ENCODE peak calls at places on chromosome 5, in six cellular contexts. One of them, this sample, is unnamed.

GRCh38 chr5:77428033-77428432 is 64.1 kb downstream of the WDR41 start:
- DNase-seq in CD14-positive monocyte: no peak
- DNase-seq in CD4-positive, alpha-beta T cell: no peak
- DNase-seq in hepatocyte: no peak
- DNase-seq in mucosa of descending colon: no peak
- DNase-seq in RWPE1: no peak
- DNase-seq in this sample: no peak

GRCh38 chr5:121737120-121737519 is 114.6 kb upstream of the FTMT start:
- DNase-seq in CD14-positive monocyte: no peak
- DNase-seq in CD4-positive, alpha-beta T cell: no peak
- DNase-seq in hepatocyte: no peak
- DNase-seq in mucosa of descending colon: no peak
- DNase-seq in RWPE1: no peak
- DNase-seq in this sample: no peak

GRCh38 chr5:86838078-86838477 is 220.3 kb downstream of the COX7C start:
- DNase-seq in CD14-positive monocyte: no peak
- DNase-seq in CD4-positive, alpha-beta T cell: no peak
- DNase-seq in hepatocyte: no peak
- DNase-seq in mucosa of descending colon: no peak
- DNase-seq in RWPE1: no peak
- DNase-seq in this sample: no peak

GRCh38 chr5:177311361-177311722 is 356 bp downstream of the MXD3 start:
- DNase-seq in CD14-positive monocyte: no peak
- DNase-seq in CD4-positive, alpha-beta T cell: no peak
- DNase-seq in hepatocyte: no peak
- DNase-seq in mucosa of descending colon: no peak
- DNase-seq in RWPE1: no peak
- DNase-seq in this sample: no peak

GRCh38 chr5:73565969-73566547 is 515 bp downstream of the UTP15 start:
- DNase-seq in CD14-positive monocyte: no peak
- DNase-seq in CD4-positive, alpha-beta T cell: no peak
- DNase-seq in hepatocyte: no peak
- DNase-seq in mucosa of descending colon: no peak
- DNase-seq in RWPE1: no peak
- DNase-seq in this sample: no peak

GRCh38 chr5:89265511-89266169 is 382.7 kb upstream of the MEF2C start:
- DNase-seq in CD14-positive monocyte: no peak
- DNase-seq in CD4-positive, alpha-beta T cell: no peak
- DNase-seq in hepatocyte: no peak
- DNase-seq in mucosa of descending colon: no peak
- DNase-seq in RWPE1: no peak
- DNase-seq in this sample: no peak

GRCh38 chr5:10885026-10885425 is 124.0 kb upstream of the DAP start:
- DNase-seq in CD14-positive monocyte: no peak
- DNase-seq in CD4-positive, alpha-beta T cell: no peak
- DNase-seq in hepatocyte: no peak
- DNase-seq in mucosa of descending colon: no peak
- DNase-seq in RWPE1: no peak
- DNase-seq in this sample: peak; percentile 24

GRCh38 chr5:152593388-152593787 is 188.3 kb upstream of the NMUR2 start:
- DNase-seq in CD14-positive monocyte: no peak
- DNase-seq in CD4-positive, alpha-beta T cell: no peak
- DNase-seq in hepatocyte: no peak
- DNase-seq in mucosa of descending colon: no peak
- DNase-seq in RWPE1: peak; percentile 10
- DNase-seq in this sample: no peak

GRCh38 chr5:109805882-109806281 is 116.2 kb downstream of the MAN2A1 start:
- DNase-seq in CD14-positive monocyte: no peak
- DNase-seq in CD4-positive, alpha-beta T cell: no peak
- DNase-seq in hepatocyte: no peak
- DNase-seq in mucosa of descending colon: no peak
- DNase-seq in RWPE1: no peak
- DNase-seq in this sample: no peak

GRCh38 chr5:134511796-134512660 is 13.4 kb upstream of the JADE2 start:
- DNase-seq in CD14-positive monocyte: no peak
- DNase-seq in CD4-positive, alpha-beta T cell: no peak
- DNase-seq in hepatocyte: peak; percentile 83
- DNase-seq in mucosa of descending colon: peak; percentile 73
- DNase-seq in RWPE1: peak; percentile 35
- DNase-seq in this sample: peak; percentile 29

GRCh38 chr5:175659546-175660248 is 1.8 kb downstream of the HRH2 start:
- DNase-seq in CD14-positive monocyte: no peak
- DNase-seq in CD4-positive, alpha-beta T cell: no peak
- DNase-seq in hepatocyte: peak; percentile 26
- DNase-seq in mucosa of descending colon: no peak
- DNase-seq in RWPE1: no peak
- DNase-seq in this sample: no peak

GRCh38 chr5:132265336-132266030 is 8.0 kb downstream of the PDLIM4 start:
- DNase-seq in CD14-positive monocyte: peak; percentile 24
- DNase-seq in CD4-positive, alpha-beta T cell: no peak
- DNase-seq in hepatocyte: peak; percentile 91
- DNase-seq in mucosa of descending colon: peak; percentile 73
- DNase-seq in RWPE1: peak; percentile 96
- DNase-seq in this sample: no peak

GRCh38 chr5:37043693-37044092 is 167.1 kb downstream of the NIPBL start:
- DNase-seq in CD14-positive monocyte: no peak
- DNase-seq in CD4-positive, alpha-beta T cell: no peak
- DNase-seq in hepatocyte: no peak
- DNase-seq in mucosa of descending colon: peak; percentile 9
- DNase-seq in RWPE1: no peak
- DNase-seq in this sample: no peak

GRCh38 chr5:148094336-148094735 is 30.6 kb downstream of the SPINK5 start:
- DNase-seq in CD14-positive monocyte: no peak
- DNase-seq in CD4-positive, alpha-beta T cell: no peak
- DNase-seq in hepatocyte: no peak
- DNase-seq in mucosa of descending colon: no peak
- DNase-seq in RWPE1: no peak
- DNase-seq in this sample: no peak

GRCh38 chr5:135489466-135490244 is 37.5 kb upstream of the TIFAB start:
- DNase-seq in CD14-positive monocyte: no peak
- DNase-seq in CD4-positive, alpha-beta T cell: no peak
- DNase-seq in hepatocyte: no peak
- DNase-seq in mucosa of descending colon: no peak
- DNase-seq in RWPE1: no peak
- DNase-seq in this sample: no peak

GRCh38 chr5:176133289-176133870 is 104.8 kb upstream of the SIMC1 start:
- DNase-seq in CD14-positive monocyte: no peak
- DNase-seq in CD4-positive, alpha-beta T cell: peak; percentile 5
- DNase-seq in hepatocyte: no peak
- DNase-seq in mucosa of descending colon: no peak
- DNase-seq in RWPE1: no peak
- DNase-seq in this sample: peak; percentile 25

GRCh38 chr5:74657165-74657564 is 16.6 kb upstream of the ENC1 start:
- DNase-seq in CD14-positive monocyte: no peak
- DNase-seq in CD4-positive, alpha-beta T cell: no peak
- DNase-seq in hepatocyte: no peak
- DNase-seq in mucosa of descending colon: no peak
- DNase-seq in RWPE1: no peak
- DNase-seq in this sample: no peak

GRCh38 chr5:127979475-127979874 is 104.1 kb upstream of the SLC12A2 start:
- DNase-seq in CD14-positive monocyte: no peak
- DNase-seq in CD4-positive, alpha-beta T cell: no peak
- DNase-seq in hepatocyte: no peak
- DNase-seq in mucosa of descending colon: no peak
- DNase-seq in RWPE1: no peak
- DNase-seq in this sample: no peak

GRCh38 chr5:176415240-176416122 is 858 bp downstream of the CLTB start:
- DNase-seq in CD14-positive monocyte: no peak
- DNase-seq in CD4-positive, alpha-beta T cell: no peak
- DNase-seq in hepatocyte: peak; percentile 65
- DNase-seq in mucosa of descending colon: no peak
- DNase-seq in RWPE1: peak; percentile 90
- DNase-seq in this sample: no peak

GRCh38 chr5:176653986-176654385 is 6.7 kb downstream of the TSPAN17 start:
- DNase-seq in CD14-positive monocyte: no peak
- DNase-seq in CD4-positive, alpha-beta T cell: no peak
- DNase-seq in hepatocyte: no peak
- DNase-seq in mucosa of descending colon: no peak
- DNase-seq in RWPE1: no peak
- DNase-seq in this sample: no peak

GRCh38 chr5:76074487-76074886 is 8.7 kb upstream of the SV2C start:
- DNase-seq in CD14-positive monocyte: no peak
- DNase-seq in CD4-positive, alpha-beta T cell: no peak
- DNase-seq in hepatocyte: no peak
- DNase-seq in mucosa of descending colon: peak; percentile 69
- DNase-seq in RWPE1: no peak
- DNase-seq in this sample: peak; percentile 46

GRCh38 chr5:80250801-80251200 is 5.0 kb downstream of the SERINC5 start:
- DNase-seq in CD14-positive monocyte: no peak
- DNase-seq in CD4-positive, alpha-beta T cell: no peak
- DNase-seq in hepatocyte: no peak
- DNase-seq in mucosa of descending colon: no peak
- DNase-seq in RWPE1: no peak
- DNase-seq in this sample: no peak

GRCh38 chr5:176846335-176847140 is 36.2 kb downstream of the UNC5A start:
- DNase-seq in CD14-positive monocyte: no peak
- DNase-seq in CD4-positive, alpha-beta T cell: no peak
- DNase-seq in hepatocyte: peak; percentile 26
- DNase-seq in mucosa of descending colon: no peak
- DNase-seq in RWPE1: no peak
- DNase-seq in this sample: peak; percentile 38

GRCh38 chr5:6633469-6634326 is 458 bp downstream of the SRD5A1 start:
- DNase-seq in CD14-positive monocyte: no peak
- DNase-seq in CD4-positive, alpha-beta T cell: peak; percentile 16
- DNase-seq in hepatocyte: peak; percentile 70
- DNase-seq in mucosa of descending colon: peak; percentile 21
- DNase-seq in RWPE1: peak; percentile 20
- DNase-seq in this sample: peak; percentile 58

GRCh38 chr5:111553889-111554288 is 41.6 kb upstream of the STARD4 start:
- DNase-seq in CD14-positive monocyte: no peak
- DNase-seq in CD4-positive, alpha-beta T cell: no peak
- DNase-seq in hepatocyte: no peak
- DNase-seq in mucosa of descending colon: no peak
- DNase-seq in RWPE1: no peak
- DNase-seq in this sample: no peak

GRCh38 chr5:173395257-173395932 is 67.2 kb upstream of the STC2 start:
- DNase-seq in CD14-positive monocyte: no peak
- DNase-seq in CD4-positive, alpha-beta T cell: no peak
- DNase-seq in hepatocyte: no peak
- DNase-seq in mucosa of descending colon: no peak
- DNase-seq in RWPE1: peak; percentile 43
- DNase-seq in this sample: no peak

GRCh38 chr5:142769251-142769792 is 855 bp upstream of the ARHGAP26 start:
- DNase-seq in CD14-positive monocyte: no peak
- DNase-seq in CD4-positive, alpha-beta T cell: no peak
- DNase-seq in hepatocyte: peak; percentile 67
- DNase-seq in mucosa of descending colon: peak; percentile 32
- DNase-seq in RWPE1: no peak
- DNase-seq in this sample: no peak
- TF ChIP-seq CTCF in CD14-positive monocyte: no peak
- TF ChIP-seq CTCF in CD4-positive, alpha-beta T cell: no peak
- TF ChIP-seq CTCF in hepatocyte: no peak
- TF ChIP-seq CTCF in mucosa of descending colon: no peak
- TF ChIP-seq CTCF in RWPE1: no peak
- TF ChIP-seq CTCF in this sample: no peak

DNA sequence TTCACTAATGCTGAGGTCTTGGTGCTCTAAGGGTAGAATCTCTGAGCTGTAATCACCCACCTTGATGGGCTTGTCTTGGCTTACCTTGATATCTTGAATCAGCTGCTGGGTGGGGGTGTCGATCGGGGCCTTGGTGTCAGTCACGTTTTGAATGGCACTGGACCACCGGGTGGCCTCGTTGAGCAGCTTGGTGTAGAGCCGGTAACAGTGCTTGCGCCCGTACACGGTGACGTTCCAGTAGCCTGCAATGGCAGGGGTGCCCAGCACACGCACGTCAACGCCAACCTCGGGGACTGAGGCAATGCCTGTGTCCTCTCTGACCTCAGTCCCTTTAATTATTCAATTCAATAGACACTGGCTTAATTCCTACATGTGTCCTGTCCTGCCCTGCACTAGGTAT is 63.1 kb upstream of the RETREG1 start:
- DNase-seq in CD14-positive monocyte: no peak
- DNase-seq in CD4-positive, alpha-beta T cell: no peak
- DNase-seq in hepatocyte: no peak
- DNase-seq in mucosa of descending colon: no peak
- DNase-seq in RWPE1: no peak
- DNase-seq in this sample: peak; percentile 16
- TF ChIP-seq CTCF in CD14-positive monocyte: no peak
- TF ChIP-seq CTCF in CD4-positive, alpha-beta T cell: no peak
- TF ChIP-seq CTCF in hepatocyte: peak; percentile 3
- TF ChIP-seq CTCF in mucosa of descending colon: no peak
- TF ChIP-seq CTCF in RWPE1: no peak
- TF ChIP-seq CTCF in this sample: no peak

GRCh38 chr5:2697041-2697440 is 54.4 kb downstream of the IRX2 start:
- DNase-seq in CD14-positive monocyte: no peak
- DNase-seq in CD4-positive, alpha-beta T cell: no peak
- DNase-seq in hepatocyte: no peak
- DNase-seq in mucosa of descending colon: no peak
- DNase-seq in RWPE1: no peak
- DNase-seq in this sample: no peak

GRCh38 chr5:2697446-2698200 is 53.9 kb downstream of the IRX2 start:
- DNase-seq in CD14-positive monocyte: no peak
- DNase-seq in CD4-positive, alpha-beta T cell: no peak
- DNase-seq in hepatocyte: no peak
- DNase-seq in mucosa of descending colon: no peak
- DNase-seq in RWPE1: no peak
- DNase-seq in this sample: no peak

GRCh38 chr5:2696156-2696807 is 55.2 kb downstream of the IRX2 start:
- DNase-seq in CD14-positive monocyte: no peak
- DNase-seq in CD4-positive, alpha-beta T cell: no peak
- DNase-seq in hepatocyte: no peak
- DNase-seq in mucosa of descending colon: no peak
- DNase-seq in RWPE1: no peak
- DNase-seq in this sample: no peak

GRCh38 chr5:2698581-2698980 is 52.9 kb downstream of the IRX2 start:
- DNase-seq in CD14-positive monocyte: no peak
- DNase-seq in CD4-positive, alpha-beta T cell: no peak
- DNase-seq in hepatocyte: no peak
- DNase-seq in mucosa of descending colon: no peak
- DNase-seq in RWPE1: no peak
- DNase-seq in this sample: no peak

GRCh38 chr5:2695200-2695891 is 56.1 kb downstream of the IRX2 start:
- DNase-seq in CD14-positive monocyte: no peak
- DNase-seq in CD4-positive, alpha-beta T cell: no peak
- DNase-seq in hepatocyte: peak; percentile 62
- DNase-seq in mucosa of descending colon: no peak
- DNase-seq in RWPE1: peak; percentile 66
- DNase-seq in this sample: no peak
- TF ChIP-seq CTCF in CD14-positive monocyte: no peak
- TF ChIP-seq CTCF in CD4-positive, alpha-beta T cell: no peak
- TF ChIP-seq CTCF in hepatocyte: no peak
- TF ChIP-seq CTCF in mucosa of descending colon: no peak
- TF ChIP-seq CTCF in RWPE1: no peak
- TF ChIP-seq CTCF in this sample: no peak

DNA sequence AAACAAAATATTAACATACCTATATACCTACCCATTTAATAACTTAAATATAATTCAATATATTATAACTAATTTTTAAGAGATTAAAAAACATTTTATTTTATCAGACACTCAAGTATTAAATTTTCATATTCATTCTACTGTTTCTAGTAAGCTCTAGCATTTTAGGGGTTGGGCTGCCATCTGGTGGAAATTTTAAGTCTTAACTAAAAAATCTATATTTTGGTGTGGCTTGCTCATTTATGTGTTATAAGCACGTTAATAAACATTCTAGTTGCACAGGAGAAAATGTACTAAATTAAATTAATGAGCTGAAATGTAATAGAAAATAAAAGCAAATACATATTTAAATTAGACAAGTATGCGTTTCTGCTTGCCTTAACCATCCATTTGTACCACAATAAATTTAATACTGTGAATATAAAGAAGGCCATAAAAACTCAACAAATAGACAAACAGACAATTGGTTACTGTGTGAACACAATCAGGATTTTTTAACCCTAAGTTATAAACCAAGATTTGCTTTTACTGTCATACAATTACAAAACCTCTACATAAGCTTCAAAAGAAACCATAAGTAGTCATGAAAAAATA is 1728.3 kb upstream of the CDH9 start:
- DNase-seq in CD14-positive monocyte: no peak
- DNase-seq in CD4-positive, alpha-beta T cell: no peak
- DNase-seq in hepatocyte: peak; percentile 59
- DNase-seq in mucosa of descending colon: no peak
- DNase-seq in RWPE1: peak; percentile 25
- DNase-seq in this sample: peak; percentile 2
- TF ChIP-seq CTCF in CD14-positive monocyte: no peak
- TF ChIP-seq CTCF in CD4-positive, alpha-beta T cell: no peak
- TF ChIP-seq CTCF in hepatocyte: peak; percentile 73
- TF ChIP-seq CTCF in mucosa of descending colon: no peak
- TF ChIP-seq CTCF in RWPE1: peak; percentile 55
- TF ChIP-seq CTCF in this sample: no peak